ENCODE peak calls at places on chromosomes 2 and 18, in six cellular contexts. M is NCI-H2107, E is endothelial cell, X is non-pigmented ciliary epithelial cell, Y is cardiac septum, L is kidney epithelial cell. C is an unnamed sample.
A peak's percentile ranks its signal among the peaks of the same experiment; 100 is the strongest.

GRCh38 chr2:1603059-1603458 is 141.3 kb downstream of the PXDN start:
- DNase-seq in X (no peak), M (no peak), Y (peak; percentile 70), E (no peak), L (no peak), C (no peak)

GRCh38 chr18:24616638-24617037 is 156.2 kb downstream of the HRH4 start:
- DNase-seq in Y (no peak), M (peak; percentile 25), E (no peak), X (no peak), L (no peak), C (no peak)

GRCh38 chr2:42834161-42834560 is 41.8 kb upstream of the HAAO start:
- DNase-seq in Y (no peak), L (no peak), X (no peak), M (no peak), E (no peak), C (no peak)

GRCh38 chr2:46844443-46844842 is 71.2 kb downstream of the MCFD2 start:
- DNase-seq in E (no peak), Y (no peak), X (no peak), M (no peak), L (no peak), C (no peak)

GRCh38 chr2:219029829-219030165 is 11.5 kb downstream of the CFAP65 start:
- DNase-seq in M (peak; percentile 40), L (peak; percentile 25), X (peak; percentile 32), E (peak; percentile 88), Y (peak; percentile 90), C (peak; percentile 84)

GRCh38 chr2:136384541-136385303 is 266.8 kb upstream of the CXCR4 start:
- DNase-seq in Y (no peak), M (peak; percentile 43), X (no peak), L (no peak), E (peak; percentile 44), C (no peak)

GRCh38 chr18:10195529-10195928 is 258.9 kb upstream of the APCDD1 start:
- DNase-seq in M (no peak), E (no peak), X (no peak), L (no peak), Y (no peak), C (no peak)

GRCh38 chr2:39881948-39882347 is 102.9 kb upstream of the THUMPD2 start:
- DNase-seq in Y (no peak), E (no peak), L (no peak), M (no peak), X (no peak), C (no peak)

GRCh38 chr2:46684661-46685060 is 205.3 kb downstream of the TMEM247 start:
- DNase-seq in Y (no peak), E (no peak), X (no peak), L (no peak), M (no peak), C (no peak)